ENCODE peak calls at places on chromosomes 7 and 10, in six cellular contexts. F is right cardiac atrium; M is skeletal muscle cell; H is astrocyte; N is CD8-positive, alpha-beta T cell; P is heart right ventricle. Q is an unnamed sample.
A peak's percentile ranks its signal among the peaks of the same experiment; 100 is the strongest.

GRCh38 chr10:132572545-132572937 is 35.0 kb downstream of the INPP5A start:
- DNase-seq in F (peak; percentile 54), N (no peak), P (no peak), H (peak; percentile 32), M (no peak), Q (no peak)

GRCh38 chr7:24405002-24405401 is 121.0 kb downstream of the NPY start:
- DNase-seq in P (no peak), N (no peak), F (no peak), H (no peak), M (no peak), Q (no peak)

GRCh38 chr7:48261696-48262095 is 90.4 kb downstream of the ABCA13 start:
- DNase-seq in H (no peak), P (no peak), M (no peak), N (no peak), F (no peak), Q (no peak)

GRCh38 chr7:150586068-150586777 is 19.0 kb downstream of the GIMAP4 start:
- DNase-seq in P (no peak), N (no peak), M (no peak), H (no peak), F (no peak), Q (no peak)

GRCh38 chr10:50309342-50309741 is 58.0 kb upstream of the ASAH2 start:
- DNase-seq in P (no peak), M (no peak), N (no peak), F (no peak), H (no peak), Q (no peak)

GRCh38 chr7:14900051-14900450 is 2.5 kb downstream of the DGKB start:
- DNase-seq in H (no peak), P (no peak), F (no peak), M (no peak), N (no peak), Q (no peak)

GRCh38 chr7:158547817-158548216 is 39.8 kb downstream of the PTPRN2 start:
- DNase-seq in N (no peak), M (no peak), F (no peak), H (no peak), P (no peak), Q (no peak)

GRCh38 chr7:65951837-65952578 is 30.0 kb downstream of the GUSB start:
- DNase-seq in P (no peak), N (no peak), M (no peak), F (no peak), H (no peak), Q (no peak)

GRCh38 chr10:43892062-43892765 is 243.5 kb upstream of the ZNF32 start:
- DNase-seq in P (no peak), M (peak; percentile 56), N (no peak), F (peak; percentile 65), H (peak; percentile 54), Q (no peak)

GRCh38 chr10:92149261-92149660 is 141.6 kb downstream of the CPEB3 start:
- DNase-seq in P (no peak), H (no peak), F (no peak), N (no peak), M (no peak), Q (no peak)

GRCh38 chr7:151199196-151199874 is 11.0 kb downstream of the H2BK1 start:
- DNase-seq in P (no peak), F (peak; percentile 71), N (no peak), H (no peak), M (no peak), Q (peak; percentile 78)

GRCh38 chr7:16978358-16979244 is 96.8 kb upstream of the AGR3 start:
- DNase-seq in H (peak; percentile 80), F (no peak), N (no peak), M (peak; percentile 55), P (no peak), Q (no peak)

GRCh38 chr7:105307163-105307672 is 81.5 kb downstream of the SRPK2 start:
- DNase-seq in N (no peak), F (no peak), P (no peak), M (no peak), H (no peak), Q (no peak)

GRCh38 chr7:55132890-55133551 is 114.2 kb downstream of the EGFR start:
- DNase-seq in N (no peak), H (peak; percentile 99), M (peak; percentile 95), F (no peak), P (no peak), Q (no peak)

GRCh38 chr10:119377905-119378736 is 164.4 kb downstream of the RGS10 start:
- DNase-seq in H (peak; percentile 33), M (no peak), F (peak; percentile 80), N (no peak), P (peak; percentile 65), Q (no peak)

GRCh38 chr10:132549416-132549815 is 11.8 kb downstream of the INPP5A start:
- DNase-seq in H (no peak), P (no peak), N (no peak), F (no peak), M (no peak), Q (no peak)

GRCh38 chr7:135825406-135825805 is 76.8 kb upstream of the FAM180A start:
- DNase-seq in F (no peak), M (no peak), H (no peak), N (no peak), P (no peak), Q (no peak)

GRCh38 chr7:25272265-25272664 is 44.0 kb upstream of the NPVF start:
- DNase-seq in H (no peak), M (no peak), P (no peak), F (no peak), N (no peak), Q (no peak)

GRCh38 chr7:36535866-36536664 is 146.4 kb downstream of the ANLN start:
- DNase-seq in M (no peak), F (no peak), N (no peak), P (no peak), H (peak; percentile 69), Q (no peak)

GRCh38 chr10:102409604-102410426 is 8.8 kb downstream of the PSD start:
- DNase-seq in N (no peak), P (no peak), F (no peak), M (no peak), H (no peak), Q (no peak)

GRCh38 chr10:102408728-102409603 is 9.6 kb downstream of the PSD start:
- DNase-seq in F (peak; percentile 70), M (no peak), N (peak; percentile 66), H (no peak), P (peak; percentile 38), Q (no peak)

GRCh38 chr10:102407641-102407943 is 11.0 kb downstream of the PSD start:
- DNase-seq in H (no peak), P (no peak), N (no peak), M (no peak), F (no peak), Q (no peak)

GRCh38 chr10:102410427-102411073 is 8.0 kb downstream of the PSD start:
- DNase-seq in M (no peak), P (no peak), F (peak; percentile 63), H (no peak), N (peak; percentile 45), Q (no peak)

DNA sequence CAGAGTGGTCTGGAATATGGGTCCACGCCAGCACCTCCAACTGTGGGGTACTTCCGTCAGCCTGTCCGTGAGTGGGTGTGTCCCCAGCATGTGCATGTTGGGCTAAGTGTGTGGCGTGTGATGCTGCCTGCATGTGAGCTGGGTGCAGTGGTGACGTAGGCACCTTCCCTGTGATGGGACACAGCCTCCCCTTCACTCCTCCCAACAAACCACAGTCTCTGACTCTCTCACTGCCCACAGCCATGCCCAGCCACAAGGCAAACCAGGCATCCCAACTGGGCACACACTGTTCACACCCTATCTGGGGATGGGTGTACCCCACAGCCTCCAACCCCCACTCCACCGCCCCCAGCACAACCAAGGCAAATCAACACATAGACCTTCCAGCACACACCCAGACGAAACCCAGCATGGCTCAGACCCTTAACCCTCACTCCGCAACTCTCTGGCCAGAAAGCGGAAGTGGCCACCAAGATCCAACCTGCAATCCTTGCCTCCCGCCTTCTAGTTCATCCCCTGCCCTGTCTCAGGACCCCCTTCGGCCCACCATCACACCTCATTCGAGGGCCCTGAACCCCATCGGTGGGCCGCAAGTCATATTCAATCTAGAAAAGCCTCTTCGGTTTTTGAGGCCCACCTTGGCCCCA is 10.4 kb downstream of the PSD start:
- DNase-seq in N (no peak), M (no peak), F (no peak), H (no peak), P (no peak), Q (no peak)
- H3K4me3 ChIP-seq in N (no peak overlapping the region), M (peak overlapping the region; percentile 55), F (peak overlapping the region; percentile 58), H (peak overlapping the region; percentile 49), P (peak overlapping the region; percentile 47), Q (no peak overlapping the region)

GRCh38 chr10:77873558-77874380 is 52.8 kb downstream of the DLG5 start:
- DNase-seq in P (no peak), N (peak; percentile 36), H (peak; percentile 70), F (peak; percentile 62), M (peak; percentile 18), Q (no peak)
- H3K4me3 ChIP-seq in P (no peak overlapping the region), N (no peak overlapping the region), H (no peak overlapping the region), F (no peak overlapping the region), M (no peak overlapping the region), Q (no peak overlapping the region)

GRCh38 chr7:107643938-107644703 is 16.5 kb upstream of the SLC26A4 start:
- DNase-seq in P (no peak), F (peak; percentile 40), N (no peak), H (no peak), M (no peak), Q (no peak)

GRCh38 chr7:107644704-107645083 is 15.9 kb upstream of the SLC26A4 start:
- DNase-seq in F (no peak), N (no peak), P (no peak), H (no peak), M (no peak), Q (no peak)

GRCh38 chr7:107638594-107638993 is 22.0 kb upstream of the SLC26A4 start:
- DNase-seq in F (no peak), H (no peak), M (no peak), P (no peak), N (no peak), Q (no peak)

DNA sequence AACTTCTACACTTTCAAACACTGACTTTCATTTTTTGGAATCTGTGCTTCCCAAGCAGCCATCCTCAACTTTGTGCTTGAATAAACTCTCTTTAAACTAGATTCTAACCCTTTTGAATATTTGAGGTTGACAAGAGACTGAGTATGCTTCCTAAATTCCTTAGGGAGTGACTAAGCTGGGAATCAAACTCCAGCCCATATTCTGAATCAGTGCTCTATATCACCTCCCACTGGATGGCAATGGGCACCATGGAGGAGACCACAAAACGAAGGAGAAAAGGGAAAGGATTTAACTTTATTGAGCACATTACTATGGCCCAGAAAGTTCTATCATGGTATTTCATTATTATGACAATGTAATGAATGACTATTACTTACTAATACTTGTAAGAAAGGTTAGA is 17.2 kb upstream of the SLC26A4 start:
- DNase-seq in F (no peak), M (peak; percentile 36), P (no peak), N (no peak), H (peak; percentile 70), Q (no peak)
- H3K4me3 ChIP-seq in F (no peak overlapping the region), M (no peak overlapping the region), P (no peak overlapping the region), N (no peak overlapping the region), H (no peak overlapping the region), Q (no peak overlapping the region)

GRCh38 chr7:113872981-113873380 is 45.8 kb downstream of the PPP1R3A start:
- DNase-seq in F (no peak), N (no peak), H (no peak), P (no peak), M (no peak), Q (no peak)

GRCh38 chr7:113875224-113875623 is 43.6 kb downstream of the PPP1R3A start:
- DNase-seq in P (no peak), F (no peak), H (no peak), M (no peak), N (no peak), Q (no peak)

GRCh38 chr7:113878394-113878992 is 40.3 kb downstream of the PPP1R3A start:
- DNase-seq in F (no peak), M (no peak), P (no peak), H (no peak), N (no peak), Q (no peak)

GRCh38 chr7:113873554-113874151 is 45.2 kb downstream of the PPP1R3A start:
- DNase-seq in N (no peak), H (peak; percentile 8), M (no peak), F (no peak), P (no peak), Q (no peak)
- H3K4me3 ChIP-seq in N (no peak overlapping the region), H (no peak overlapping the region), M (no peak overlapping the region), F (no peak overlapping the region), P (no peak overlapping the region), Q (no peak overlapping the region)

Q was measured in WERI-Rb-1.